ENCODE peak calls at places on chromosomes 13 and 19, in four cellular contexts. R, H, K and L are unnamed samples.

GRCh38 chr13:97810152-97810551 is 143.3 kb upstream of the IPO5 start:
- DNase-seq in R (no peak), H (no peak), K (no peak), L (peak)

GRCh38 chr19:46015080-46015960 is 7.5 kb downstream of the PGLYRP1 start:
- DNase-seq in R (peak), H (peak), K (peak), L (peak)

GRCh38 chr13:74771964-74772363 is 637.8 kb upstream of the KLF12 start:
- DNase-seq in R (no peak), H (no peak), K (no peak), L (peak)

GRCh38 chr19:13366529-13367143 is 139.6 kb downstream of the CACNA1A start:
- DNase-seq in R (no peak), H (peak), K (no peak), L (peak)

GRCh38 chr19:4972509-4973230 is 3.8 kb downstream of the KDM4B start:
- DNase-seq in R (no peak), H (no peak), K (peak), L (peak)

GRCh38 chr13:87295636-87296035 is 375.5 kb upstream of the SLITRK5 start:
- DNase-seq in R (no peak), H (no peak), K (no peak), L (no peak)

GRCh38 chr19:54335164-54335563 is 3.8 kb downstream of the LILRA4 start:
- DNase-seq in R (no peak), H (peak), K (no peak), L (no peak)

GRCh38 chr19:41376998-41377365 is 649 bp downstream of the TMEM91 start:
- DNase-seq in R (no peak), H (no peak), K (no peak), L (no peak)

GRCh38 chr19:17479325-17479791 is 9.0 kb downstream of the SLC27A1 start:
- DNase-seq in R (no peak), H (no peak), K (no peak), L (no peak)

GRCh38 chr19:41641879-41642485 is 15.1 kb upstream of the CEACAM4 start:
- DNase-seq in R (peak), H (peak), K (no peak), L (peak)

GRCh38 chr13:63249411-63249810 is 1833.8 kb upstream of the PCDH20 start:
- DNase-seq in R (no peak), H (no peak), K (no peak), L (no peak)

GRCh38 chr13:51638497-51638871 is 54.2 kb downstream of the WDFY2 start:
- DNase-seq in R (no peak), H (peak), K (no peak), L (peak)

GRCh38 chr13:51635137-51635878 is 51.0 kb downstream of the WDFY2 start:
- DNase-seq in R (no peak), H (no peak), K (no peak), L (no peak)

GRCh38 chr13:51639171-51639570 is 54.9 kb downstream of the WDFY2 start:
- DNase-seq in R (no peak), H (no peak), K (no peak), L (no peak)

GRCh38 chr13:51636349-51636890 is 52.2 kb downstream of the WDFY2 start:
- DNase-seq in R (no peak), H (no peak), K (no peak), L (no peak)

DNA sequence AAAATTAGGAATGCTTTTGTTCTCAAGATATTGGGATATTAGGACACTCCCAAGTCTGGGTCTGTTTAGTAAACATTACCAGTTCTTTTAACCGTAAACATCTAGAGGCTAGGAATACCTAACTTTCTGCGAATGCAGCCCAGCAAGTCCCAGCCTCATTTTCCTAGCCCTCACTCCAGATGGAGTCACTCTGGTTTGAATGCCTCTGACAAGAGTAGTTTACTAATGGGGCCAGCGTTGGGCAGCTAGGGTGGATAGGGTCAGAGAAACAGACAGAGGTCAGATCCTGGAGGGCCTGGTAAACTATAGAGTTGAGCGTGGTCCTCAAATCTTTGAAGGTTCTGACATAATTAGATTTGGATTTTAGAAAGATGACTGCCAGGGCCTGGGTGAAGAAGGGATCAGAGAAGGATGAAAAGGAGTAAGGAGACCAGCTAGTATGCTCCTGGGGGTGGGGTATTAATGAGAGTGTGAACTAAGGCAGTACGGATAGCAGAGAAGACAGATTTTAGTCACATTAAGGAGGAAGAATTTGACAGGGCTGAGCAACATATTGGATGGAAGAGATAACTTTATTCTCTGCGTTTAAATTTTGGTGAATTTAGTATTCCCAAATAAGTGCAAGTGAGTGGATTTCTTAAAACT is 53.7 kb downstream of the WDFY2 start:
- DNase-seq in R (no peak), H (peak), K (no peak), L (no peak)
- H3K4me3 ChIP-seq in R (no peak), H (no peak), K (no peak), L (no peak)

DNA sequence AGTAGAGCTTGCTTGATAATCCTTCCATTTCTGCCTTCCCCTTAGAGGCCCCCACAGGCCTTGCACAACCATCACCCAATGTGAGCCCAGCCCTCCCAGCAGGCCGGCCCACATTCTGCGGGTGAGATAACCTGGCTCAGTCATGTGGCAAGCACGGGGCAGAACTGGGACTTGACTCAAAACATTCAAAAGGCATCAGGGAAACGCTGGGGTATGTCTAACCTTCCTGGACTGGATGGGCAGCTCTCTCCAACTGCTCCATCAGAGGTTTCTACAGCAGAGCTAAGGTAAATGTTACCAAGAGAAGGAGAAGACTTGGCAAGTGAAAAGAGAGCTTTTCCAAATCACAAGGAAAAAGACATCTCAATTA is 24.8 kb downstream of the EPS15L1 start:
- DNase-seq in R (no peak), H (no peak), K (peak), L (peak)
- H3K4me3 ChIP-seq in R (no peak), H (no peak), K (no peak), L (no peak)

GRCh38 chr19:2612619-2613249 is 89.8 kb downstream of the GNG7 start:
- DNase-seq in R (no peak), H (peak), K (no peak), L (no peak)

GRCh38 chr19:2611483-2612464 is 90.7 kb downstream of the GNG7 start:
- DNase-seq in R (no peak), H (no peak), K (no peak), L (no peak)

GRCh38 chr19:2609389-2610116 is 92.9 kb downstream of the GNG7 start:
- DNase-seq in R (no peak), H (no peak), K (no peak), L (no peak)

GRCh38 chr19:2608602-2608922 is 93.9 kb downstream of the GNG7 start:
- DNase-seq in R (no peak), H (no peak), K (no peak), L (no peak)

DNA sequence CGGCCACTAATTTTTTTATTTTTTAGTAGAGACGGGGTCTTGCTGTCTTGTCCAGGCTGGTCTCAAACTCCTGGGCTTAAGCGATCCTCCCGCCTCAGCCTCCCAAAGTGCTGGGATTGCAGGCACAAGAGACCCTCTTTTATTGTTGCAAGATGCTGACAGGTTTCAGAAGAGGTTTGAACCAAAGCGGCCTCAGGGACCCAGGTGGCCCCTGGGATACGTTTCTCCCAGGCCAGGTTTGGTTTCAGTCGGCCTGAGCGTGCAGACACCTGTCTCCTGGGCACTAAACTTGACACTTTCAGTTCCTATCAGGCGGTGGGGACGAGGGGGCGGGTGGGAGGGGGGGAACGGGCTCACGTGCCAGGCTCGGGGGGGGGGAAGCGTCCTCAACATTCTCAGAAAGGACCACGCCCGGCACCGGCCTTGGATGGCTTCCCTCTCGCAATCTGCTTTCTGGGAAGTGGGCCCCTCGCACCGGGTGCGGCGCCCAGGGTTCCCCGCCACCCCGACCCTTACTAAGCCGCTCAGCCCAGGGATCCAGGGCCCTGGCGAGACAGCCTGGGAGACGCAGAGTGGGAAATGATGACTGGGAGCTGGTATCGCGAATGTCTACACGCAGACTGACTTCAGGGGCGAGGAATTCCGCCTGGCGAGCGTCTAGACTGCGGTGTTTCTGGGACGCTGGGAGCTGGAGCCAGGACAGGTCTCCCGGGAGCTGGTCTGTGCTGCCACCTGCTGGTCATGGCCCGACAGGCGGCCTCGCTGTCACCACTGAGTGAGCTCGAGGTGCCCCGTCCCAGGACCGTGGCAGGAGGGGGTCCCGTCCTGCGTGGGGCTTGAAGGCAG is 91.6 kb downstream of the GNG7 start:
- DNase-seq in R (peak), H (peak), K (peak), L (peak)
- H3K4me3 ChIP-seq in R (peak), H (no peak), K (peak), L (peak)

GRCh38 chr19:55486971-55487883 is 1.0 kb upstream of the SSC5D start:
- DNase-seq in R (no peak), H (peak), K (peak), L (peak)

GRCh38 chr19:55489711-55490477 is 1.7 kb downstream of the SSC5D start:
- DNase-seq in R (no peak), H (no peak), K (no peak), L (no peak)

GRCh38 chr19:55486043-55486970 is 1.3 kb downstream of the NAT14 start:
- DNase-seq in R (no peak), H (no peak), K (peak), L (no peak)

GRCh38 chr19:55488986-55489710 is 912 bp downstream of the SSC5D start:
- DNase-seq in R (no peak), H (no peak), K (no peak), L (no peak)

DNA sequence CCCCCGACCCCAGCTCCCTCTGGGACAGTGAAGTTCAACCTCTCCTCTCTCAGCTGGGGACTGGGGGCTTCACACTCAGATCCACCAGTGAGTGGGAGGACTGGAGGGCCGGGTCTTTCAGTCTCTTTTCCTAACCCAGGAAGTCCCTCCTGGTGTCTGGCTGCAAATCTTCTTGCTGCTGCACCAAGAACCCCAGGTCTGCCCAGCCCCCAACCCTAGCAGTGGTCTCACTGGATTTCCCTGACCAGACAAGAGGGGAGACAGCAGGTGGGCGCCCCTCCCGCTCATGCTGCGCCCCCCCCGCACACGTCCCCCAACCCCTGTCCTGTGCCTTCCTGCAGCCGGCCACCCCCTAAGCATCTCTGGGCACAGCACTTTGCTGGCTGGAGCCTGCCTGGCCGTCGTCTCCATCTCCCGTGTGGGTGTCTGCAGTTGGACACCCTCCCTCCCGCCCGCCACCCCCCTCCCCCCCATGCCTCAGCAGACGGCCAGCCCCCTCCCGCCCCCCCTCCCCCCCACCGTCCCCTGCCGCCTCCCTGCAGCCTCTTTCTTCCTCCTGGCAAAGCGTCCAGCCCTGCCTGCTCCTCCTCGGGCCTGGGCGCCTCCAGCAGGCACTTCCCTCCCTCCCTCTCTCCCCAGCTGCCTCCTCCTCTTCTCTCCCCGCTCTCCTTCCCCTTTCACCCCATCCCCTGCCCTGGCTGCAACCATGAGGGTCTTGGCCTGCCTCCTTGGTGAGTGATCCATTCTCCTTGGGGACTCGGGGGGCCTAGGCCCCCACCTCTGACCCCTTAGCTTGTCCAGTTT is at the start of gene SSC5D:
- DNase-seq in R (no peak), H (peak), K (peak), L (no peak)
- H3K4me3 ChIP-seq in R (no peak), H (no peak), K (no peak), L (no peak)

GRCh38 chr19:47663435-47663910 is 49.7 kb upstream of the EHD2 start:
- DNase-seq in R (no peak), H (no peak), K (no peak), L (peak)
- H3K4me3 ChIP-seq in R (no peak), H (no peak), K (peak), L (no peak)

DNA sequence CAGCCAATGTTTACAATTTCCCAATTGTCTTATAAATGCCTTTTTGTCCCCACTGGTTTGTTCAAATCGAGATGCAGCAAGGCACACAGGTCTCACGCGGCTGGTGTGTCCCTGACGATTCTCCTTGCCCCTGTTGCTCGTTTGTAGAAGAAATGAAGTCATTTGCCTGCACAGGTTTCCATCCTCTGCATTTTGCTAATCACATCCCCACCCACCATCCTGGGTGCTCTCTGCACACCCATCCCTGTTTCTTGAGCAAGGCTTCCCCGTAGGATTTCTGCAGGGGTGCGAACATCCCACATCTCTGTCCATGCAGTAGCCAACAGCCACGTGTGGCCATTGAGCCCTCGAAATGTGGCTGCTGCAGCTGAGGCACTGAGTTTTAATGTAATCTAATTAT is 59.8 kb upstream of the SOX1 start:
- DNase-seq in R (no peak), H (no peak), K (no peak), L (no peak)
- H3K4me3 ChIP-seq in R (no peak), H (no peak), K (no peak), L (no peak)